ENCODE peak calls at places on chromosomes 12 and 14, in nine cellular contexts. R is stomach, Q is A549, O is tibial nerve, C is sigmoid colon, B is GM12878, E is SK-N-SH, I is transverse colon, T is suprapubic skin. F is an unnamed sample.

GRCh38 chr12:91139981-91140659 is 28.8 kb upstream of the LUM start:
- DNase-seq in Q (no peak), R (no peak), O (no peak), I (no peak), E (no peak), C (no peak), B (no peak), T (no peak), F (no peak)

GRCh38 chr12:52164624-52165023 is 27.2 kb downstream of the KRT80 start:
- DNase-seq in R (no peak), I (no peak), E (no peak), B (no peak), C (no peak), O (no peak), T (no peak), Q (peak), F (no peak)

GRCh38 chr12:6887460-6887859 is 14.4 kb upstream of the SPSB2 start:
- DNase-seq in E (no peak), R (peak), T (no peak), B (no peak), C (peak), Q (no peak), I (no peak), O (no peak), F (no peak)

GRCh38 chr14:81716953-81717352 is 183.3 kb upstream of the SEL1L start:
- DNase-seq in E (no peak), B (no peak), R (no peak), O (no peak), Q (no peak), I (no peak), T (no peak), C (no peak), F (no peak)

GRCh38 chr12:14280921-14281320 is 84.6 kb upstream of the ATF7IP start:
- DNase-seq in T (no peak), Q (no peak), R (no peak), O (no peak), I (no peak), E (no peak), C (no peak), B (peak), F (no peak)

GRCh38 chr14:80805136-80805535 is 136.4 kb downstream of the CEP128 start:
- DNase-seq in I (no peak), B (no peak), R (no peak), E (no peak), C (no peak), Q (no peak), O (no peak), T (no peak), F (no peak)

GRCh38 chr12:108689314-108690190 is 41.8 kb downstream of the CORO1C start:
- DNase-seq in Q (peak), T (no peak), I (peak), C (peak), O (no peak), R (no peak), E (no peak), B (no peak), F (no peak)

GRCh38 chr14:105197274-105197673 is 16.2 kb upstream of the NUDT14 start:
- DNase-seq in B (no peak), R (no peak), O (no peak), C (no peak), Q (peak), I (no peak), T (no peak), E (no peak), F (no peak)

GRCh38 chr14:38079886-38080285 is 127.8 kb upstream of the SSTR1 start:
- DNase-seq in I (no peak), T (no peak), O (no peak), B (no peak), R (no peak), Q (no peak), C (no peak), E (no peak), F (no peak)

GRCh38 chr14:65846469-65846868 is 433.9 kb downstream of the FUT8 start:
- DNase-seq in E (peak), O (no peak), Q (no peak), C (no peak), R (no peak), B (no peak), I (no peak), T (no peak), F (no peak)

GRCh38 chr14:80414080-80414479 is 202.8 kb upstream of the DIO2 start:
- DNase-seq in R (no peak), I (no peak), C (no peak), Q (no peak), T (no peak), O (no peak), B (no peak), E (no peak), F (no peak)

GRCh38 chr14:55518391-55518790 is 61.6 kb upstream of the KTN1 start:
- DNase-seq in O (no peak), B (no peak), T (no peak), E (no peak), R (no peak), Q (no peak), C (no peak), I (no peak), F (no peak)

GRCh38 chr12:106896603-106897002 is 59.1 kb upstream of the TMEM263 start:
- DNase-seq in T (no peak), E (no peak), R (no peak), C (no peak), Q (no peak), B (no peak), O (no peak), I (no peak), F (no peak)

GRCh38 chr14:37013116-37013515 is 159.3 kb downstream of the SLC25A21 start:
- DNase-seq in I (no peak), C (no peak), O (no peak), B (no peak), T (no peak), E (no peak), R (no peak), Q (no peak), F (no peak)

GRCh38 chr12:7344831-7345230 is 41.0 kb downstream of the ACSM4 start:
- DNase-seq in O (no peak), C (no peak), I (no peak), T (no peak), B (no peak), Q (no peak), E (no peak), R (no peak), F (no peak)

GRCh38 chr14:23043749-23044148 is 1.7 kb downstream of the PSMB11 start:
- DNase-seq in I (no peak), R (no peak), C (no peak), Q (no peak), T (no peak), B (no peak), O (no peak), E (peak), F (no peak)

GRCh38 chr12:80761818-80762217 is 45.1 kb downstream of the MYF5 start:
- DNase-seq in I (no peak), B (no peak), Q (no peak), R (no peak), O (no peak), T (no peak), E (no peak), C (no peak), F (no peak)

GRCh38 chr12:96948782-96949181 is 41.7 kb downstream of the NEDD1 start:
- DNase-seq in R (no peak), C (no peak), B (no peak), T (no peak), Q (no peak), E (no peak), O (no peak), I (no peak), F (no peak)

GRCh38 chr12:74794522-74794921 is 256.9 kb downstream of the ATXN7L3B start:
- DNase-seq in C (no peak), Q (no peak), I (no peak), O (no peak), T (no peak), R (no peak), B (no peak), E (no peak), F (no peak)

GRCh38 chr12:107369679-107370078 is 276.3 kb upstream of the CRY1 start:
- DNase-seq in R (no peak), O (no peak), C (no peak), B (no peak), E (no peak), T (no peak), Q (no peak), I (no peak), F (no peak)

GRCh38 chr12:90510948-90511347 is 444.0 kb downstream of the CCER1 start:
- DNase-seq in B (no peak), T (no peak), C (no peak), R (no peak), I (no peak), Q (no peak), O (no peak), E (no peak), F (no peak)

GRCh38 chr12:110289021-110289710 is 8.1 kb downstream of the ATP2A2 start:
- DNase-seq in I (no peak), O (no peak), C (no peak), B (no peak), T (no peak), R (no peak), Q (no peak), E (no peak), F (no peak)

GRCh38 chr12:95117178-95117599 is 43.8 kb upstream of the NR2C1 start:
- DNase-seq in I (peak), R (peak), C (peak), T (no peak), Q (peak), B (peak), O (peak), E (peak), F (peak)

GRCh38 chr14:98809792-98810191 is 462.2 kb downstream of the BCL11B start:
- DNase-seq in I (no peak), R (no peak), B (no peak), T (no peak), E (no peak), C (no peak), O (no peak), Q (no peak), F (no peak)

GRCh38 chr12:106893451-106893850 is 62.3 kb upstream of the TMEM263 start:
- DNase-seq in R (no peak), T (no peak), B (no peak), Q (peak), C (no peak), I (no peak), E (no peak), O (no peak), F (no peak)

GRCh38 chr12:6631549-6631961 is 4.2 kb downstream of the LPAR5 start:
- DNase-seq in B (no peak), I (peak), R (peak), T (no peak), C (no peak), Q (no peak), O (no peak), E (no peak), F (no peak)

GRCh38 chr14:103073876-103074698 is 9.9 kb upstream of the LBHD2 start:
- DNase-seq in O (no peak), Q (peak), B (no peak), I (no peak), C (peak), T (peak), E (peak), R (no peak), F (no peak)

GRCh38 chr12:66647034-66647691 is 31.7 kb downstream of the GRIP1 start:
- DNase-seq in B (no peak), Q (no peak), O (no peak), C (no peak), E (no peak), I (no peak), R (no peak), T (no peak), F (no peak)

GRCh38 chr12:116360579-116361403 is 83.3 kb upstream of the MED13L start:
- DNase-seq in B (no peak), R (no peak), T (no peak), C (no peak), O (no peak), E (no peak), I (no peak), Q (no peak), F (no peak)

GRCh38 chr12:46764005-46764404 is 61.8 kb downstream of the SLC38A4 start:
- DNase-seq in O (no peak), Q (no peak), I (no peak), R (no peak), E (no peak), T (no peak), B (no peak), C (no peak), F (no peak)

GRCh38 chr14:46691819-46692218 is 40.2 kb upstream of the RPL10L start:
- DNase-seq in I (no peak), E (no peak), T (no peak), B (no peak), R (no peak), Q (no peak), O (no peak), C (no peak), F (no peak)

GRCh38 chr12:121038861-121039654 is at the start of gene OASL:
- DNase-seq in T (no peak), E (peak), Q (no peak), I (peak), B (peak), O (no peak), R (peak), C (no peak), F (no peak)

GRCh38 chr12:32305163-32305562 is 94.2 kb upstream of the FGD4 start:
- DNase-seq in O (no peak), R (no peak), C (no peak), Q (peak), B (no peak), T (no peak), E (peak), I (no peak), F (no peak)

GRCh38 chr12:85484387-85484786 is 204.4 kb downstream of the ALX1 start:
- DNase-seq in I (no peak), Q (no peak), C (no peak), O (no peak), R (no peak), T (no peak), E (no peak), B (no peak), F (no peak)

GRCh38 chr12:89267404-89267803 is 84.9 kb downstream of the DUSP6 start:
- DNase-seq in B (no peak), I (no peak), R (no peak), Q (no peak), T (no peak), E (no peak), C (no peak), O (no peak), F (no peak)

GRCh38 chr12:42372154-42372791 is 46.3 kb downstream of the PPHLN1 start:
- DNase-seq in T (no peak), C (no peak), I (no peak), E (peak), R (no peak), Q (peak), B (peak), O (no peak), F (no peak)

GRCh38 chr12:30652034-30652696 is 43.5 kb downstream of the IPO8 start:
- DNase-seq in B (no peak), R (no peak), E (no peak), I (no peak), O (no peak), T (no peak), Q (no peak), C (no peak), F (no peak)

GRCh38 chr12:115956674-115957073 is 320.8 kb downstream of the MED13L start:
- DNase-seq in R (no peak), O (no peak), Q (no peak), T (no peak), I (no peak), E (no peak), C (no peak), B (no peak), F (no peak)

DNA sequence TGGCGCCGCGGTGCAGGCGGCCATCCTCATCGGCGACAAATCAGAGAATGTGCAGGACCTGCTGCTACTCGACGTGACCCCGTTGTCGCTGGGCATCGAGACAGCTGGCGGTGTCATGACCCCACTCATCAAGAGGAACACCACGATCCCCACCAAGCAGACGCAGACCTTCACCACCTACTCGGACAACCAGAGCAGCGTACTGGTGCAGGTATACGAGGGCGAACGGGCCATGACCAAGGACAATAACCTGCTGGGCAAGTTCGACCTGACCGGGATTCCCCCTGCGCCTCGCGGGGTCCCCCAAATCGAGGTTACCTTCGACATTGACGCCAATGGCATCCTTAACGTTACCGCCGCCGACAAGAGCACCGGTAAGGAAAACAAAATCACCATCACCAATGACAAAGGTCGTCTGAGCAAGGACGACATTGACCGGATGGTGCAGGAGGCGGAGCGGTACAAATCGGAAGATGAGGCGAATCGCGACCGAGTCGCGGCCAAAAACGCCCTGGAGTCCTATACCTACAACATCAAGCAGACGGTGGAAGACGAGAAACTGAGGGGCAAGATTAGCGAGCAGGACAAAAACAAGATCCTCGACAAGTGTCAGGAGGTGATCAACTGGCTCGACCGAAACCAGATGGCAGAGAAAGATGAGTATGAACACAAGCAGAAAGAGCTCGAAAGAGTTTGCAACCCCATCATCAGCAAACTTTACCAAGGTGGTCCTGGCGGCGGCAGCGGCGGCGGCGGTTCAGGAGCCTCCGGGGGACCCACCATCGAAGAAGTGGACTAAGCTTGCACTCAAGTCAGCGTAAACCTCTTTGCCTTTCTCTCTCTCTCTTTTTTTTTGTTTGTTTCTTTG is 1.7 kb downstream of the HSPA2 start:
- DNase-seq in E (no peak), I (no peak), R (no peak), B (no peak), Q (no peak), T (peak), C (peak), O (no peak), F (peak)
- H3K4me3 ChIP-seq in E (no peak), I (peak), R (peak), B (no peak), Q (peak), T (peak), C (peak), O (peak), F (peak)

GRCh38 chr12:10722502-10722904 is 620 bp downstream of the YBX3 start:
- DNase-seq in T (no peak), I (peak), C (peak), R (peak), B (no peak), E (peak), Q (no peak), O (no peak), F (peak)
- TF ChIP-seq EP300 in T (no peak), I (no peak), C (no peak), R (no peak), B (no peak), E (no peak), Q (no peak), O (no peak), F (no peak)

DNA sequence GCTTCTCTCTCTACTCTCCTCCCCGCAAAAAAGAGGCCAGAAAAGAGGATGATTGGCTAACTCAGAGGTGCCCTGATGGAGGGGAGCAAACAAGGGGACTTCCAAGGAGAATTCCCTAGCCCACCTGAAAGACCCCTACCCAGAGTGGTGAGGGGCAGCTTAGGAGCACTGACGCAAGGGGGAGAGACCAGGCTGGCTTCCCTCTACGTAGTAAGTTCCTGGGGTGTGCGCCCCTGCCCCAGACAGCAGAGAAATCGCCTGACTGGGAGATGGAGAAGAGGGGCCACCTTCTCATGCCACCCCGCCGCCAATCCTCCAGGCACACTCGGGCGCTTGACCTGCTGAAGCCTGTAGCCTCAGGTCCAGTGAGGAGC is 2.1 kb upstream of the DIO3 start:
- DNase-seq in E (peak), B (no peak), O (no peak), I (no peak), C (no peak), Q (no peak), T (no peak), R (no peak), F (no peak)
- H3K4me3 ChIP-seq in E (peak), B (no peak), O (peak), I (peak), C (peak), Q (no peak), T (peak), R (peak), F (peak)

GRCh38 chr12:56590237-56590830 is 39.8 kb downstream of the BAZ2A start:
- DNase-seq in R (no peak), O (no peak), Q (peak), C (no peak), B (no peak), T (no peak), E (peak), I (no peak), F (no peak)
- TF ChIP-seq EP300 in R (no peak), O (no peak), Q (no peak), C (no peak), B (no peak), T (no peak), E (no peak), I (no peak), F (no peak)

F was measured in ovary.